ENCODE peak calls at places on chromosomes 12 and 14, in ten cellular contexts. K is adrenal gland, C is testis, B is body of pancreas, U is heart left ventricle, X is GM12878, E is endothelial cell of umbilical vein, D is esophagus squamous epithelium, W is H1, N is right lobe of liver. I is an unnamed sample.

GRCh38 chr14:63134801-63135200 is 69.4 kb upstream of the RHOJ start:
- DNase-seq in K (no peak), C (no peak), B (no peak), U (no peak), X (no peak), E (peak), D (no peak), W (no peak), N (no peak), I (no peak)

GRCh38 chr14:66507181-66507721 is 696 bp upstream of the GPHN start:
- DNase-seq in K (no peak), C (no peak), B (no peak), U (no peak), X (no peak), E (no peak), D (no peak), W (no peak), N (no peak), I (no peak)

GRCh38 chr14:51035611-51036192 is 59.2 kb downstream of the TRIM9 start:
- DNase-seq in K (no peak), C (no peak), B (no peak), U (no peak), X (no peak), E (no peak), D (no peak), W (no peak), N (no peak), I (no peak)

GRCh38 chr12:106303202-106303820 is 778 bp downstream of the TCP11L2 start:
- DNase-seq in K (peak), C (peak), B (peak), U (peak), X (no peak), E (peak), D (peak), W (peak), N (peak), I (peak)

GRCh38 chr12:31224768-31225448 is 101.0 kb downstream of the SINHCAF start:
- DNase-seq in K (no peak), C (no peak), B (no peak), U (no peak), X (no peak), E (no peak), D (no peak), W (no peak), N (no peak), I (no peak)

GRCh38 chr14:104405566-104406226 is 173.9 kb upstream of the C14orf180 start:
- DNase-seq in K (no peak), C (no peak), B (no peak), U (no peak), X (no peak), E (no peak), D (no peak), W (no peak), N (no peak), I (no peak)

GRCh38 chr12:66011731-66012130 is 118.8 kb downstream of the LLPH start:
- DNase-seq in K (no peak), C (no peak), B (no peak), U (no peak), X (no peak), E (peak), D (no peak), W (no peak), N (no peak), I (no peak)

GRCh38 chr14:68819260-68819691 is 26.4 kb upstream of the ZFP36L1 start:
- DNase-seq in K (no peak), C (no peak), B (no peak), U (peak), X (no peak), E (no peak), D (no peak), W (peak), N (peak), I (no peak)

GRCh38 chr12:88419794-88420193 is 160.5 kb downstream of the KITLG start:
- DNase-seq in K (no peak), C (no peak), B (no peak), U (no peak), X (no peak), E (no peak), D (no peak), W (no peak), N (no peak), I (no peak)

GRCh38 chr14:52949711-52950409 is 990 bp downstream of the FERMT2 start:
- DNase-seq in K (peak), C (peak), B (peak), U (peak), X (no peak), E (peak), D (no peak), W (no peak), N (no peak), I (no peak)

GRCh38 chr12:5580911-5581488 is 149.1 kb downstream of the NTF3 start:
- DNase-seq in K (no peak), C (no peak), B (no peak), U (no peak), X (no peak), E (no peak), D (no peak), W (no peak), N (no peak), I (no peak)

GRCh38 chr14:54622189-54622958 is 55.4 kb downstream of the SAMD4A start:
- DNase-seq in K (no peak), C (no peak), B (no peak), U (no peak), X (peak), E (peak), D (no peak), W (no peak), N (no peak), I (no peak)

GRCh38 chr14:58871972-58872530 is 234.3 kb downstream of the DACT1 start:
- DNase-seq in K (no peak), C (no peak), B (no peak), U (no peak), X (no peak), E (no peak), D (no peak), W (no peak), N (no peak), I (no peak)

GRCh38 chr12:15620726-15621125 is 168.5 kb downstream of the EPS8 start:
- DNase-seq in K (no peak), C (no peak), B (no peak), U (no peak), X (no peak), E (peak), D (no peak), W (no peak), N (no peak), I (no peak)

GRCh38 chr14:70955543-70956480 is 48.6 kb downstream of the PCNX1 start:
- DNase-seq in K (no peak), C (no peak), B (no peak), U (no peak), X (no peak), E (peak), D (no peak), W (no peak), N (no peak), I (no peak)

GRCh38 chr14:58313699-58314098 is 15.3 kb downstream of the ARID4A start:
- DNase-seq in K (no peak), C (no peak), B (no peak), U (no peak), X (no peak), E (no peak), D (no peak), W (no peak), N (no peak), I (no peak)

GRCh38 chr14:68306934-68307758 is 485.7 kb downstream of the ZFP36L1 start:
- DNase-seq in K (no peak), C (no peak), B (peak), U (no peak), X (no peak), E (no peak), D (no peak), W (no peak), N (no peak), I (no peak)

GRCh38 chr12:66916189-66916588 is 237.3 kb upstream of the GRIP1 start:
- DNase-seq in K (no peak), C (no peak), B (no peak), U (no peak), X (no peak), E (no peak), D (no peak), W (no peak), N (no peak), I (no peak)

GRCh38 chr14:24965934-24966593 is 83.9 kb downstream of the STXBP6 start:
- DNase-seq in K (peak), C (no peak), B (peak), U (peak), X (no peak), E (peak), D (no peak), W (no peak), N (no peak), I (peak)

GRCh38 chr12:12266389-12266872 is 413 bp downstream of the LRP6 start:
- DNase-seq in K (no peak), C (peak), B (peak), U (no peak), X (no peak), E (no peak), D (no peak), W (no peak), N (no peak), I (no peak)

GRCh38 chr14:99325591-99325990 is 53.6 kb upstream of the BCL11B start:
- DNase-seq in K (no peak), C (no peak), B (no peak), U (no peak), X (no peak), E (no peak), D (no peak), W (peak), N (peak), I (no peak)

GRCh38 chr12:109286652-109287051 is 22.4 kb downstream of the FOXN4 start:
- DNase-seq in K (no peak), C (no peak), B (no peak), U (no peak), X (no peak), E (no peak), D (no peak), W (no peak), N (peak), I (no peak)

GRCh38 chr14:64952598-64953309 is 10.2 kb upstream of the GPX2 start:
- DNase-seq in K (no peak), C (no peak), B (no peak), U (no peak), X (peak), E (no peak), D (no peak), W (no peak), N (no peak), I (peak)

GRCh38 chr12:29116414-29116813 is 32.7 kb upstream of the FAR2 start:
- DNase-seq in K (no peak), C (no peak), B (no peak), U (no peak), X (no peak), E (no peak), D (no peak), W (no peak), N (no peak), I (no peak)

GRCh38 chr12:33588082-33588712 is 148.6 kb upstream of the SYT10 start:
- DNase-seq in K (peak), C (no peak), B (no peak), U (no peak), X (no peak), E (no peak), D (no peak), W (peak), N (no peak), I (no peak)

GRCh38 chr14:70358631-70359030 is 852 bp downstream of the COX16 start:
- DNase-seq in K (no peak), C (no peak), B (no peak), U (no peak), X (no peak), E (no peak), D (no peak), W (no peak), N (no peak), I (no peak)

GRCh38 chr12:67988600-67988999 is 647 bp upstream of the IFNG-AS1 start:
- DNase-seq in K (no peak), C (no peak), B (no peak), U (no peak), X (peak), E (no peak), D (no peak), W (no peak), N (no peak), I (no peak)

GRCh38 chr12:50614167-50614762 is 109.5 kb downstream of the DIP2B start:
- DNase-seq in K (no peak), C (no peak), B (no peak), U (no peak), X (no peak), E (peak), D (no peak), W (no peak), N (no peak), I (no peak)

GRCh38 chr14:20477211-20477876 is 8.1 kb downstream of the PNP start:
- DNase-seq in K (no peak), C (peak), B (peak), U (peak), X (no peak), E (peak), D (no peak), W (no peak), N (peak), I (no peak)

GRCh38 chr14:104863923-104864266 is 1.2 kb upstream of the CEP170B start:
- DNase-seq in K (peak), C (no peak), B (no peak), U (no peak), X (no peak), E (no peak), D (no peak), W (no peak), N (no peak), I (no peak)

GRCh38 chr12:79687711-79688270 is 3.0 kb downstream of the PAWR start:
- DNase-seq in K (no peak), C (no peak), B (no peak), U (no peak), X (no peak), E (peak), D (no peak), W (no peak), N (no peak), I (no peak)

GRCh38 chr12:20040194-20040593 is 328.1 kb upstream of the PDE3A start:
- DNase-seq in K (no peak), C (no peak), B (no peak), U (no peak), X (no peak), E (peak), D (no peak), W (no peak), N (no peak), I (no peak)

GRCh38 chr12:770474-770873 is 18.1 kb downstream of the WNK1 start:
- DNase-seq in K (no peak), C (no peak), B (no peak), U (no peak), X (no peak), E (no peak), D (no peak), W (no peak), N (no peak), I (no peak)

GRCh38 chr12:19398376-19399363 is 40.6 kb upstream of the AEBP2 start:
- DNase-seq in K (no peak), C (no peak), B (no peak), U (no peak), X (no peak), E (no peak), D (no peak), W (no peak), N (no peak), I (peak)

GRCh38 chr14:94423465-94424056 is 29.0 kb downstream of the SERPINA11 start:
- DNase-seq in K (peak), C (peak), B (peak), U (peak), X (peak), E (peak), D (no peak), W (peak), N (peak), I (peak)

GRCh38 chr12:95218164-95218851 is 701 bp downstream of the VEZT start:
- DNase-seq in K (no peak), C (peak), B (peak), U (no peak), X (peak), E (peak), D (no peak), W (no peak), N (no peak), I (peak)

GRCh38 chr14:64880382-64881121 is 845 bp upstream of the SPTB start:
- DNase-seq in K (peak), C (peak), B (peak), U (peak), X (no peak), E (peak), D (no peak), W (peak), N (peak), I (peak)

GRCh38 chr12:120546050-120546386 is 11.9 kb downstream of the RNF10 start:
- DNase-seq in K (no peak), C (no peak), B (no peak), U (no peak), X (no peak), E (no peak), D (no peak), W (no peak), N (no peak), I (no peak)

GRCh38 chr12:91893476-91893875 is 252.2 kb downstream of the BTG1 start:
- DNase-seq in K (no peak), C (no peak), B (no peak), U (no peak), X (no peak), E (no peak), D (no peak), W (no peak), N (no peak), I (no peak)

DNA sequence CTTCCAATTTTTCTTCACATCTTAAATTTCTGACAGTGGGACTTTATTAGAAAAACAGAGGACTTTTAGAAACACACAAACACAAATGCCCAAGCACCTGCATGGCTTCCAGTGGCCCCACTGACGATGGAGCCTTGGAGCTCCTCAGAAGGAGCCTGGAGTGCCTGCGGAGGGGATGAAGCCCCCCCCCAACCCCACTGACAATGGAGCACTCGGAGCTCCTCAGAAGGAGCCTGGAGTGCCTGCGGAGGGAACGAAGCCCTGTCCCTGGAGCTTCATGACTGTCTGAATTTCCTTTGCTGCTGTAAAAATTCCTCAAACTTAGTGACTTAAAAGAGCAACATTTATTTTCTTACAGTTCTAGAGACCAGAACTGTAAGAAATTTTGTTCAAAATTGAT is 80.1 kb upstream of the VRK1 start:
- DNase-seq in K (no peak), C (no peak), B (no peak), U (no peak), X (no peak), E (no peak), D (no peak), W (no peak), N (no peak), I (no peak)
- TF ChIP-seq CTCF in K (no peak), C (no peak), B (no peak), U (no peak), X (no peak), E (no peak), D (no peak), W (no peak), N (no peak), I (no peak)

GRCh38 chr12:38907171-38907923 is 2.0 kb upstream of the CPNE8 start:
- DNase-seq in K (no peak), C (no peak), B (no peak), U (no peak), X (no peak), E (no peak), D (no peak), W (no peak), N (no peak), I (no peak)

GRCh38 chr12:38905480-38906351 is at the start of gene CPNE8:
- DNase-seq in K (peak), C (peak), B (peak), U (peak), X (peak), E (peak), D (peak), W (no peak), N (peak), I (peak)

GRCh38 chr12:38903596-38903995 is 1.8 kb downstream of the CPNE8 start:
- DNase-seq in K (no peak), C (no peak), B (no peak), U (no peak), X (no peak), E (peak), D (no peak), W (no peak), N (no peak), I (no peak)

GRCh38 chr12:38906482-38907170 is 1.2 kb upstream of the CPNE8 start:
- DNase-seq in K (peak), C (peak), B (peak), U (peak), X (peak), E (peak), D (peak), W (peak), N (peak), I (peak)

DNA sequence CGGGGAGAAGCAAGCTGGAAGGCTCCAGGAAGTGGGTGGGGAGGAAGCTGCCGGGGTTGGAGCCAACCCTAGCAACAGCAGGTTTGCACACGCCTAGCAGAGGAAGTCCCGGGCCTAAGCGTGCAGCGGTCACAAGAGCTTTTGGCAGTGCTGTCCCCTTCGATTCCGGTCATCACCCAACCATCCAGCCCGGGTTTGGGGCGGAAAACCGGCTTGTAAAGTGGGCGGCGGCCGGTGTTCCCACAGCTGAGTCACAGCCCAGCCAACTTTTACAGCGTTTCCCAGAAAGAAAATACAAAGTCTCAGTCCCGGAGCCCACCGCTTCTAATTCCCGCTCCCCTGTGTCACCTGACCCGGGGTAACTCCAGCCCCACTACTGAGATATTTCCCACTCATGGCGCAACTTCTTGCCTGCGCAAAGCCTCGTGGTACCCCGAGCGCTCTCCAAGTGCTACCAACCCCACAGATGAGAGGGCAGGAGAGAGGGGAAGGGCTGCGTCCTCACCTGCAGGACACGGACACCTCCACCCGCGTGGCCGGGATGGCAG is 385 bp downstream of the CPNE8 start:
- DNase-seq in K (peak), C (peak), B (peak), U (peak), X (peak), E (peak), D (peak), W (peak), N (peak), I (peak)
- TF ChIP-seq POLR2A in K (no peak), C (no peak), B (peak), U (no peak), X (peak), E (no peak), D (no peak), W (peak), N (peak), I (no peak)

GRCh38 chr14:101008196-101008595 is 104.7 kb upstream of the RTL1 start:
- DNase-seq in K (no peak), C (no peak), B (peak), U (no peak), X (no peak), E (no peak), D (no peak), W (peak), N (no peak), I (no peak)
- H3K4me3 ChIP-seq in K (no peak), C (no peak), B (no peak), U (no peak), X (no peak), E (no peak), D (no peak), W (no peak), N (no peak), I (no peak)

DNA sequence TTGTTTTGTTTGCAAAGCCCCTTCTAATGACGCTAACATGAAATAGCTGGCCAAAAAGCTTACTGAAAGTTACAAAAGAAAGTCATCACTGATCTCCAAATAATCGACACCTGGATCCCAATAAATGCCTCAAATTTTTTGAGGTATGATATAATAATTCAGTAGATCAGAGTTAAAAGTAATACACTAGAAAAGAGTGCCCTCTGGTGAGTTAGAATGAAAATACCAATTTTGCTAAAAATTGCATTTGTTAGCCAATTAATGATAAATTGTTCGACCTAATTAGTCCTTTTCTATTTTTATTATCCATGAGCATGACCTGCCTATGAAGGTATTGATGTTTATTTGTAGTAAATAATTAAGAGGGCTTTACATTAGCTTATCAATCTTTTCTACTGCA is 78.6 kb downstream of the CEP128 start:
- DNase-seq in K (no peak), C (no peak), B (no peak), U (no peak), X (no peak), E (peak), D (no peak), W (no peak), N (no peak), I (no peak)
- TF ChIP-seq CTCF in K (no peak), C (no peak), B (no peak), U (no peak), X (peak), E (no peak), D (no peak), W (no peak), N (no peak), I (no peak)

GRCh38 chr12:6612652-6613014 is 5.5 kb upstream of the CHD4 start:
- DNase-seq in K (no peak), C (no peak), B (no peak), U (no peak), X (no peak), E (no peak), D (no peak), W (no peak), N (no peak), I (no peak)

GRCh38 chr12:6612247-6612646 is 5.1 kb upstream of the CHD4 start:
- DNase-seq in K (no peak), C (no peak), B (no peak), U (no peak), X (no peak), E (no peak), D (no peak), W (no peak), N (no peak), I (no peak)

GRCh38 chr12:6614513-6615177 is 7.5 kb upstream of the CHD4 start:
- DNase-seq in K (no peak), C (no peak), B (no peak), U (no peak), X (no peak), E (no peak), D (no peak), W (no peak), N (no peak), I (no peak)

GRCh38 chr12:6613015-6613775 is 6.0 kb upstream of the CHD4 start:
- DNase-seq in K (peak), C (peak), B (peak), U (peak), X (no peak), E (peak), D (no peak), W (no peak), N (peak), I (peak)

GRCh38 chr12:6613776-6614512 is 6.8 kb upstream of the CHD4 start:
- DNase-seq in K (peak), C (peak), B (peak), U (peak), X (no peak), E (peak), D (peak), W (peak), N (peak), I (peak)
- TF ChIP-seq POLR2A in K (peak), C (no peak), B (peak), U (no peak), X (peak), E (peak), D (no peak), W (no peak), N (no peak), I (no peak)

I was measured in lower leg skin.